ENCODE peak calls at places on chromosomes 6 and 20, in six cellular contexts. Y is HL-60, D is kidney tubule cell, O is AG08396, U is non-pigmented ciliary epithelial cell, K is GM04504. Q is an unnamed sample.

GRCh38 chr6:3022765-3023662 is 23.3 kb downstream of the NQO2 start:
- DNase-seq in Y (peak; percentile 68), O (no peak), K (no peak), D (no peak), U (no peak), Q (peak; percentile 38)

GRCh38 chr20:63316502-63316921 is 23.5 kb downstream of the COL20A1 start:
- DNase-seq in K (no peak), Y (no peak), O (no peak), U (no peak), D (no peak), Q (no peak)

GRCh38 chr20:48120120-48120519 is 334.8 kb upstream of the SULF2 start:
- DNase-seq in K (no peak), D (no peak), U (no peak), O (no peak), Y (no peak), Q (no peak)

GRCh38 chr6:89999154-89999553 is 104.9 kb downstream of the GJA10 start:
- DNase-seq in O (no peak), K (no peak), U (no peak), Y (no peak), D (peak; percentile 92), Q (no peak)

GRCh38 chr6:17280552-17281090 is 540 bp upstream of the RBM24 start:
- DNase-seq in Y (no peak), D (peak; percentile 17), O (no peak), U (no peak), K (no peak), Q (peak; percentile 47)

GRCh38 chr6:168873266-168873665 is 380.4 kb downstream of the THBS2 start:
- DNase-seq in U (no peak), Y (no peak), D (no peak), K (no peak), O (no peak), Q (no peak)

GRCh38 chr6:64034840-64035656 is 399.4 kb downstream of the PHF3 start:
- DNase-seq in K (no peak), D (peak; percentile 31), O (peak; percentile 12), U (no peak), Y (no peak), Q (peak; percentile 63)

GRCh38 chr6:6328451-6328850 is 8.0 kb upstream of the F13A1 start:
- DNase-seq in D (no peak), O (no peak), K (no peak), U (no peak), Y (peak; percentile 39), Q (no peak)

GRCh38 chr6:157216570-157216969 is 106.7 kb downstream of the TMEM242 start:
- DNase-seq in U (no peak), O (no peak), Y (no peak), K (no peak), D (no peak), Q (no peak)

GRCh38 chr20:44642203-44643153 is 9.0 kb downstream of the ADA start:
- DNase-seq in K (peak; percentile 72), D (peak; percentile 93), Y (peak; percentile 82), U (peak; percentile 70), O (peak; percentile 70), Q (peak; percentile 56)

GRCh38 chr6:160661129-160661723 is 2.8 kb downstream of the LPA start:
- DNase-seq in U (no peak), D (no peak), O (no peak), Y (no peak), K (no peak), Q (no peak)

GRCh38 chr6:11989376-11989775 is 22.7 kb upstream of the HIVEP1 start:
- DNase-seq in Y (no peak), K (no peak), O (no peak), U (no peak), D (peak; percentile 4), Q (peak; percentile 89)

GRCh38 chr6:34809914-34810882 is 18.3 kb downstream of the BLTP3A start:
- DNase-seq in O (no peak), U (no peak), K (no peak), Y (no peak), D (peak; percentile 24), Q (peak; percentile 35)

GRCh38 chr6:35079311-35080000 is 61.7 kb downstream of the TCP11 start:
- DNase-seq in Y (no peak), D (no peak), O (no peak), K (no peak), U (no peak), Q (no peak)

GRCh38 chr6:2848851-2849250 is 7.2 kb upstream of the SERPINB1 start:
- DNase-seq in O (no peak), K (no peak), D (peak; percentile 38), U (no peak), Y (no peak), Q (peak; percentile 79)

GRCh38 chr20:3973705-3974104 is 41.7 kb downstream of the RNF24 start:
- DNase-seq in O (no peak), K (no peak), D (no peak), U (no peak), Y (no peak), Q (peak; percentile 88)

GRCh38 chr6:139926711-139927110 is 552.3 kb upstream of the CITED2 start:
- DNase-seq in O (no peak), D (peak; percentile 14), U (no peak), K (no peak), Y (no peak), Q (no peak)

GRCh38 chr20:44384423-44385027 is 29.0 kb downstream of the HNF4A start:
- DNase-seq in O (peak; percentile 66), U (no peak), Y (peak; percentile 77), D (peak; percentile 64), K (peak; percentile 17), Q (peak; percentile 93)

GRCh38 chr20:62812181-62812906 is 4.5 kb upstream of the COL9A3 start:
- DNase-seq in O (no peak), D (no peak), K (no peak), Y (peak; percentile 77), U (no peak), Q (no peak)

GRCh38 chr6:89352329-89353117 is at the start of gene UBE2J1:
- DNase-seq in K (peak; percentile 90), D (peak; percentile 94), U (no peak), Y (peak; percentile 95), O (peak; percentile 95), Q (peak; percentile 97)

Q was measured in trophoblast cell.